ENCODE peak calls at places on chromosome 11, in five cellular contexts. One of them, this sample, is unnamed.

GRCh38 chr11:104118105-104118762 is 45.7 kb downstream of the PDGFD start:
- DNase-seq in GM23248: no peak
- DNase-seq in PC-3: no peak
- DNase-seq in SK-N-SH: no peak
- DNase-seq in hepatocyte: no peak
- DNase-seq in this sample: peak

GRCh38 chr11:59259867-59260475 is 47.2 kb upstream of the MPEG1 start:
- DNase-seq in GM23248: no peak
- DNase-seq in PC-3: no peak
- DNase-seq in SK-N-SH: no peak
- DNase-seq in hepatocyte: no peak
- DNase-seq in this sample: no peak

GRCh38 chr11:9462172-9462799 is 1.5 kb downstream of the ZNF143 start:
- DNase-seq in GM23248: peak
- DNase-seq in PC-3: no peak
- DNase-seq in SK-N-SH: no peak
- DNase-seq in hepatocyte: no peak
- DNase-seq in this sample: peak

GRCh38 chr11:121478226-121478894 is 25.6 kb upstream of the SORL1-AS1 start:
- DNase-seq in GM23248: no peak
- DNase-seq in PC-3: peak
- DNase-seq in SK-N-SH: no peak
- DNase-seq in hepatocyte: no peak
- DNase-seq in this sample: no peak

GRCh38 chr11:69931060-69931910 is 112.1 kb upstream of the FGF3 start:
- DNase-seq in GM23248: no peak
- DNase-seq in PC-3: no peak
- DNase-seq in SK-N-SH: no peak
- DNase-seq in hepatocyte: no peak
- DNase-seq in this sample: no peak

GRCh38 chr11:111114091-111114490 is 131.4 kb upstream of the POU2AF2 start:
- DNase-seq in GM23248: no peak
- DNase-seq in PC-3: no peak
- DNase-seq in SK-N-SH: no peak
- DNase-seq in hepatocyte: no peak
- DNase-seq in this sample: no peak

GRCh38 chr11:18792066-18792591 is 531 bp upstream of the PTPN5 start:
- DNase-seq in GM23248: no peak
- DNase-seq in PC-3: no peak
- DNase-seq in SK-N-SH: no peak
- DNase-seq in hepatocyte: no peak
- DNase-seq in this sample: no peak

GRCh38 chr11:134118016-134118415 is 49.1 kb downstream of the JAM3 start:
- DNase-seq in GM23248: peak
- DNase-seq in PC-3: no peak
- DNase-seq in SK-N-SH: no peak
- DNase-seq in hepatocyte: no peak
- DNase-seq in this sample: no peak

GRCh38 chr11:69156673-69157155 is 979 bp downstream of the SMIM38 start:
- DNase-seq in GM23248: peak
- DNase-seq in PC-3: no peak
- DNase-seq in SK-N-SH: no peak
- DNase-seq in hepatocyte: peak
- DNase-seq in this sample: no peak

GRCh38 chr11:92693146-92693545 is 276.3 kb upstream of the MTNR1B start:
- DNase-seq in GM23248: peak
- DNase-seq in PC-3: peak
- DNase-seq in SK-N-SH: no peak
- DNase-seq in hepatocyte: no peak
- DNase-seq in this sample: no peak

GRCh38 chr11:45485070-45485716 is 180.2 kb downstream of the CHST1 start:
- DNase-seq in GM23248: no peak
- DNase-seq in PC-3: no peak
- DNase-seq in SK-N-SH: no peak
- DNase-seq in hepatocyte: no peak
- DNase-seq in this sample: no peak

GRCh38 chr11:45484326-45484725 is 181.1 kb downstream of the CHST1 start:
- DNase-seq in GM23248: no peak
- DNase-seq in PC-3: no peak
- DNase-seq in SK-N-SH: no peak
- DNase-seq in hepatocyte: peak
- DNase-seq in this sample: no peak

GRCh38 chr11:45489281-45489906 is 176.0 kb downstream of the CHST1 start:
- DNase-seq in GM23248: no peak
- DNase-seq in PC-3: no peak
- DNase-seq in SK-N-SH: no peak
- DNase-seq in hepatocyte: peak
- DNase-seq in this sample: no peak

GRCh38 chr11:45483361-45483760 is 182.1 kb downstream of the CHST1 start:
- DNase-seq in GM23248: no peak
- DNase-seq in PC-3: no peak
- DNase-seq in SK-N-SH: no peak
- DNase-seq in hepatocyte: no peak
- DNase-seq in this sample: no peak

DNA sequence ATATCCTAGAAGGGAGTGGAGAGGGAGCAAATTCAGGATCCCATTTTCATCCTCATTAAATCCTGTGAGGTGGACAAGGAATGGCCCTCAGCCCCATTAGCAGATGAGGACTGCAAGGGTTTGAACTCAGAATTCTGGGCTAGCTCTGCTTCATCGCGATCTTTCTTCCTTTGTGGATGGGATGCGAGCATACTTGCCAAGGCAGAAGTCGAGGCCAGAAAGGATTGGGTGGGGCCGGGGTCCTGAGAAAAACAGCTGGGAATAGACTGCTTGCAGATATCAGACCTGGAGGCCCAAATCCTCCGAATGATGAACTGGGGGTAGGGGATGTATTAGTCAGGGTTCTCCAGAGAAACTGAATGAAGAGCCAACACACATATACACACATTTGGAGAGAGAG is 179.0 kb downstream of the CHST1 start:
- DNase-seq in GM23248: no peak
- DNase-seq in PC-3: no peak
- DNase-seq in SK-N-SH: no peak
- DNase-seq in hepatocyte: no peak
- DNase-seq in this sample: no peak
- TF ChIP-seq EZH2phosphoT487 in GM23248: no peak
- TF ChIP-seq EZH2phosphoT487 in PC-3: no peak
- TF ChIP-seq EZH2phosphoT487 in SK-N-SH: no peak
- TF ChIP-seq EZH2phosphoT487 in hepatocyte: no peak
- TF ChIP-seq EZH2phosphoT487 in this sample: no peak

GRCh38 chr11:118596226-118596625 is 11.2 kb upstream of the PHLDB1 start:
- DNase-seq in GM23248: no peak
- DNase-seq in PC-3: no peak
- DNase-seq in SK-N-SH: peak
- DNase-seq in hepatocyte: no peak
- DNase-seq in this sample: no peak
- TF ChIP-seq EZH2phosphoT487 in GM23248: no peak
- TF ChIP-seq EZH2phosphoT487 in PC-3: no peak
- TF ChIP-seq EZH2phosphoT487 in SK-N-SH: no peak
- TF ChIP-seq EZH2phosphoT487 in hepatocyte: no peak
- TF ChIP-seq EZH2phosphoT487 in this sample: no peak

DNA sequence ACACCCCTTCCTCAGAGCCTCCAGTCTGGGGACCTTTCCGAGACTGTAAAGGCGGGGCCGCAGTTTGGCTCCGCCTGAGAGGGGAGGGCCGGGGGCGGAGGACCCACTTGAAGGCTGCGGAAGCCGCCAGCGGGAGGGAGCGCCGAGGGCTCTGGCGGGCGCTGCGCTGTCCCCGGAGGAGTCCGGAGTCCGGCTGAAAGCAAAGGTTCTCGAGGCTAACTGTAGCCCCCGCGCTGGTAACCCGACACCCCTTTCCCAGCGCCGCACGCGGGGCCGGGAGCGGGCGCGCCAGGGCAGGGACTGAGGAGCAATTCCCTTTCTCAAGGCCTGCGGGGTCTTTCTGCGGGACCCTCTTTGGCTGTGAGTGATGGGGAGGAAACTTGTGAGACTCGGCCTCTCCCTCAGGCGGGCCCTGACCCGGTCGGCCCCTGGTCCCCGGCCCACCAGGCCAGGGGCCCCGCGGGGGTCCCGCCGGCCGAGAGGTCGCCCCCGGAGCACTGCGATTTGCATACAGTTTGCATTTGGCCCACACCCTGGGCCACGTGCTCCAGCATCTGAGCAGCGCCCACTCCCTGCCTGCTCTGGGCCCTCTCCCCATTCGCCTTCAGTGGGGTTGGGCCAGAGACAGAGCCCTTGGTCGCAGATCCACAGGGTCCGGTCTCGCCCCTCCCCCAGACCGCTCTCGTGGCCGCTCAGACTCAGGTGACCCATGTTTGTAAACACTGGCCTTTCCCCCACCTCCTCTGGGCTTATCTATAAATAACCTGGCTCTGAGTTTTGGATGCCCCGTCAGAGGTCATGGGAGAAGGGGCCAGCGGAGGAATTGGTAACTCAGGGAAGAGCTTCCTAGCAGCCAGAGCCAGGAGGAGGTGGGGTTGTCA is 519 bp upstream of the ART5 start:
- DNase-seq in GM23248: peak
- DNase-seq in PC-3: peak
- DNase-seq in SK-N-SH: peak
- DNase-seq in hepatocyte: peak
- DNase-seq in this sample: no peak
- TF ChIP-seq EZH2phosphoT487 in GM23248: no peak
- TF ChIP-seq EZH2phosphoT487 in PC-3: no peak
- TF ChIP-seq EZH2phosphoT487 in SK-N-SH: no peak
- TF ChIP-seq EZH2phosphoT487 in hepatocyte: no peak
- TF ChIP-seq EZH2phosphoT487 in this sample: no peak

GRCh38 chr11:130510407-130511006 is 62.1 kb downstream of the ADAMTS15 start:
- DNase-seq in GM23248: no peak
- DNase-seq in PC-3: peak
- DNase-seq in SK-N-SH: no peak
- DNase-seq in hepatocyte: no peak
- DNase-seq in this sample: no peak
- TF ChIP-seq EZH2phosphoT487 in GM23248: no peak
- TF ChIP-seq EZH2phosphoT487 in PC-3: no peak
- TF ChIP-seq EZH2phosphoT487 in SK-N-SH: no peak
- TF ChIP-seq EZH2phosphoT487 in hepatocyte: no peak
- TF ChIP-seq EZH2phosphoT487 in this sample: no peak

GRCh38 chr11:65639623-65640482 is 2.0 kb downstream of the SIPA1 start:
- DNase-seq in GM23248: no peak
- DNase-seq in PC-3: no peak
- DNase-seq in SK-N-SH: no peak
- DNase-seq in hepatocyte: no peak
- DNase-seq in this sample: peak
- TF ChIP-seq EZH2phosphoT487 in GM23248: no peak
- TF ChIP-seq EZH2phosphoT487 in PC-3: no peak
- TF ChIP-seq EZH2phosphoT487 in SK-N-SH: no peak
- TF ChIP-seq EZH2phosphoT487 in hepatocyte: no peak
- TF ChIP-seq EZH2phosphoT487 in this sample: no peak

DNA sequence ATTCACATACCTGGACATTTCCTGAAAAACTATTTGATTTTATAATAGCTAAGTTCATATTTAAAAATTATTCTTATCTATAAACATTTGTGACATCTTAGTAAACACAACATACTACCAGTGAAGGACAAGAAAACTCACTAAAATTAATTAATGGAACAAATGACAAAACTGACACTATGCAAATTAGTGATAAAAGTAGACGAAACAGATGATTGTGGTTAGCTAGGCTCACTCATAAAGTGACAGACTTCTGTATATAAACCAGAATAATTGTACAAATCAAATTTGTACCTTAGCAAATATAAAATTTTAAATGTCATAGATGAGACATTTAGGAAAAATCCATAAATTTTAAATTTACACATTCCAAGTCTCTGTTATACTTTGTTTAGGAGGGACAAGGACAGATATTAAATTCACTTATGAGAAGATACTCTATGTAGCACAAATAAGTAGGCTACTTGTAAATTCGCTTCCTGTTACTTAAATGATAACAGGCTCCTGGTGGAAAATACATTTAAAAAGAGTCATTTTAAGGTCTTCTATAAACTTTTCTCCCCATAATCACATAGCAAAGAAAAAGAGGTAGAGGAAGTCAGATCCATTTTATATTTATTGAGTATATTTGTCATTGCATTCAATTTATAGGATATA is 81.2 kb downstream of the KIF18A start:
- DNase-seq in GM23248: no peak
- DNase-seq in PC-3: no peak
- DNase-seq in SK-N-SH: no peak
- DNase-seq in hepatocyte: no peak
- DNase-seq in this sample: peak
- TF ChIP-seq EZH2phosphoT487 in GM23248: no peak
- TF ChIP-seq EZH2phosphoT487 in PC-3: no peak
- TF ChIP-seq EZH2phosphoT487 in SK-N-SH: no peak
- TF ChIP-seq EZH2phosphoT487 in hepatocyte: no peak
- TF ChIP-seq EZH2phosphoT487 in this sample: no peak

GRCh38 chr11:123481647-123482046 is 51.6 kb downstream of the GRAMD1B start:
- DNase-seq in GM23248: no peak
- DNase-seq in PC-3: no peak
- DNase-seq in SK-N-SH: no peak
- DNase-seq in hepatocyte: no peak
- DNase-seq in this sample: no peak

GRCh38 chr11:123479048-123479837 is 49.2 kb downstream of the GRAMD1B start:
- DNase-seq in GM23248: no peak
- DNase-seq in PC-3: no peak
- DNase-seq in SK-N-SH: no peak
- DNase-seq in hepatocyte: no peak
- DNase-seq in this sample: peak

GRCh38 chr11:123478352-123478986 is 48.4 kb downstream of the GRAMD1B start:
- DNase-seq in GM23248: peak
- DNase-seq in PC-3: peak
- DNase-seq in SK-N-SH: peak
- DNase-seq in hepatocyte: peak
- DNase-seq in this sample: peak

GRCh38 chr11:123482225-123482624 is 52.2 kb downstream of the GRAMD1B start:
- DNase-seq in GM23248: no peak
- DNase-seq in PC-3: no peak
- DNase-seq in SK-N-SH: no peak
- DNase-seq in hepatocyte: no peak
- DNase-seq in this sample: no peak

DNA sequence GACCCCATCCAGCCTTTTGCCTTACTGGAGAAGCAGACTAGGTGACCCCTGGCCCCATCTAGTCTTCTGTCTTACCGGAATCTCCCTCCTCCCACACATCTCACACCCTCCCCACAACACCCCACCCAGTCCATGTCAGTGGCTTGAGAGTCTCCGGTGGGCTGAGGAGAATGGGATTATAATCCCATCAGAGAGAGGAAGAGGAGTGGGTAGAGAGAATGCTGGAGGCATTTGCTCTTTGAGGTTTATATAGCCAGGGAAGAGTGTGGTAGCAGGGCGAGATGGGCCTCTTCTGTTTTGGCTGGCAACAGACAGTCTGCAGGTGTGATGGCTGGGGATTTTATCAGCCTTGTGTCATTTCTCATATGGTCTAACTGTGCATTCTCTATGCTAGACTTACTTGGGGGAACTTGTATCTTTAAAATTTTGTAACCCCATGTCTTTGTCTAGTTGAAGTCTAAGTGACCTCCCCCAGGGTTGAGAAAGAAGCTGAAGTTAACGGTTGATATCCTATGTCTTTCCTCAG is 50.3 kb downstream of the GRAMD1B start:
- DNase-seq in GM23248: no peak
- DNase-seq in PC-3: no peak
- DNase-seq in SK-N-SH: no peak
- DNase-seq in hepatocyte: no peak
- DNase-seq in this sample: no peak
- TF ChIP-seq EZH2phosphoT487 in GM23248: no peak
- TF ChIP-seq EZH2phosphoT487 in PC-3: no peak
- TF ChIP-seq EZH2phosphoT487 in SK-N-SH: no peak
- TF ChIP-seq EZH2phosphoT487 in hepatocyte: no peak
- TF ChIP-seq EZH2phosphoT487 in this sample: no peak